ENCODE peak calls at places on chromosomes 6 and 20, in seven cellular contexts. C is epithelial cell of proximal tubule, Y is heart left ventricle, X is nephron progenitor cell, A is HL-60, Q is Caco-2, K is hepatocyte. L is an unnamed sample.

GRCh38 chr6:1552296-1552761 is 57.4 kb upstream of the FOXC1 start:
- DNase-seq in C (peak), Y (no peak), Q (no peak), X (no peak), K (no peak), A (no peak), L (peak)

GRCh38 chr6:84605308-84605707 is 159.1 kb downstream of the TBX18 start:
- DNase-seq in A (no peak), Y (no peak), Q (no peak), K (no peak), X (no peak), C (no peak), L (no peak)

GRCh38 chr6:28807682-28808280 is 116.0 kb downstream of the TRIM27 start:
- DNase-seq in Y (no peak), C (no peak), X (peak), A (peak), K (peak), Q (peak), L (no peak)

GRCh38 chr20:33675127-33675954 is 1.1 kb upstream of the NECAB3 start:
- DNase-seq in Y (no peak), C (no peak), X (no peak), A (no peak), K (no peak), Q (no peak), L (no peak)

GRCh38 chr6:45212976-45213375 is 115.2 kb upstream of the RUNX2 start:
- DNase-seq in A (no peak), X (no peak), Q (no peak), K (no peak), Y (no peak), C (no peak), L (no peak)

GRCh38 chr6:47809863-47810262 is 28.0 kb downstream of the OPN5 start:
- DNase-seq in K (no peak), Y (no peak), X (peak), Q (no peak), A (no peak), C (no peak), L (no peak)

GRCh38 chr6:46651766-46652165 is 852 bp downstream of the CYP39A1 start:
- DNase-seq in A (no peak), X (no peak), Y (no peak), C (no peak), K (no peak), Q (no peak), L (no peak)

GRCh38 chr6:84150680-84151079 is 76.8 kb downstream of the CEP162 start:
- DNase-seq in X (no peak), K (no peak), A (no peak), Q (no peak), Y (no peak), C (no peak), L (no peak)

GRCh38 chr20:19451591-19452295 is 239.3 kb downstream of the SLC24A3 start:
- DNase-seq in C (no peak), X (no peak), A (no peak), Y (no peak), K (peak), Q (no peak), L (no peak)

GRCh38 chr6:15754035-15754705 is 91.3 kb upstream of the DTNBP1 start:
- DNase-seq in A (no peak), K (no peak), Q (no peak), X (no peak), C (no peak), Y (no peak), L (no peak)

GRCh38 chr6:160952633-160953281 is 38.8 kb upstream of the MAP3K4 start:
- DNase-seq in K (no peak), C (no peak), Q (no peak), Y (no peak), X (no peak), A (no peak), L (no peak)

GRCh38 chr6:112920994-112921393 is 573.9 kb downstream of the RFPL4B start:
- DNase-seq in Q (no peak), X (no peak), A (no peak), K (peak), Y (no peak), C (no peak), L (no peak)

GRCh38 chr6:85594197-85594930 is 706 bp upstream of the SNX14 start:
- DNase-seq in K (no peak), X (no peak), C (no peak), Q (no peak), Y (peak), A (peak), L (no peak)

GRCh38 chr6:40038626-40039025 is 104.4 kb upstream of the MOCS1 start:
- DNase-seq in X (no peak), K (no peak), Y (no peak), A (no peak), Q (no peak), C (no peak), L (no peak)

GRCh38 chr6:43950731-43951062 is 176.6 kb downstream of the MRPL14 start:
- DNase-seq in C (no peak), K (no peak), Q (no peak), Y (no peak), A (no peak), X (no peak), L (no peak)

GRCh38 chr20:59726196-59726595 is 121.9 kb downstream of the PHACTR3 start:
- DNase-seq in Q (peak), Y (no peak), A (no peak), X (no peak), K (no peak), C (no peak), L (no peak)

DNA sequence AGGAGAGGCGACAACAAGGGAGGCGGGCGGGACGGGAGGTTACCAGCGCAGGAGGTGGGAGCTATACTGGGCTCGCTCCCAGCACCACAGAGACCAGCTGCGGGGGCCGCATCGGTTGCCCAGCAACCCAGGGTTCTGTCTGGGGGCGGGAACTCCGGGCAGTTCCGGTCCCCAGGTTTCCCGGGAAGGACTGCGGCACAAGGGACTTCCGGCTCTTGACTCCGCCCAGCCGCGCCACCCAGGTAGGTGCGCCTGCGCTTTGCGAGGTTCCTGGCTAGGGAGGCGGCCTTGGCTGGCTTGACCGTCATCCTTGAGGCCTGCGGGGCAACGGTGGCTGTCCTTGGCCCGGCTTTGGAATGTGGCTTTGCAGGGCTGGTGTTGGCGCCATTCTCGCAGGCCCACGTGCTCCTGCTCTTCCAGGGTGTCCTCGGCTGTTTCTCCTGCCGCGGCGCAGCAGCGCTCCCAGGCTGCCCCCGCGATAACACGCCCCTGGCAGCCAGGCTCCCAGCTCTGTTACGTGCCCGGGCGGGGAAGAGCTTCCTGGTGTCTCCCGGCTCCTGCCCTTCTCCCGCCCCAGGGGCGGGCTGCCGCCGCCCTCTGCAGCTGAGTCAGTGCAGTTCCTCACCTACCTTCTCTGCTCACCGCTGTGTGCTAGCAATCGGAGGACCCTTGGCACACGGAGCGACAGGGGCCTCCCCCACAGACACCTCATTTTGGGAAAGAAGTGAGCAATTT is at the start of gene RSPH3:
- DNase-seq in Q (peak), K (peak), A (peak), X (peak), C (peak), Y (peak), L (peak)
- TF ChIP-seq CTCF in Q (no peak), K (peak), A (no peak), X (no peak), C (peak), Y (no peak), L (peak)

GRCh38 chr6:13924949-13925881 is at the start of gene RNF182:
- DNase-seq in K (no peak), X (no peak), C (no peak), Q (peak), A (no peak), Y (no peak), L (no peak)

GRCh38 chr6:13929196-13929595 is 4.4 kb downstream of the RNF182 start:
- DNase-seq in C (no peak), Q (no peak), A (no peak), Y (no peak), X (no peak), K (no peak), L (no peak)

GRCh38 chr6:13924146-13924948 is 405 bp upstream of the RNF182 start:
- DNase-seq in Q (no peak), X (peak), A (peak), K (peak), Y (peak), C (no peak), L (no peak)

GRCh38 chr6:13926378-13926777 is 1.6 kb downstream of the RNF182 start:
- DNase-seq in K (no peak), C (no peak), X (no peak), A (no peak), Q (no peak), Y (no peak), L (no peak)

GRCh38 chr6:13927203-13927602 is 2.5 kb downstream of the RNF182 start:
- DNase-seq in Y (no peak), K (no peak), X (no peak), C (no peak), A (no peak), Q (no peak), L (no peak)
- TF ChIP-seq CTCF in Y (no peak), K (no peak), X (no peak), C (peak), A (no peak), Q (peak), L (peak)

GRCh38 chr6:159691963-159692287 is 1.1 kb downstream of the SOD2 start:
- DNase-seq in A (no peak), Y (no peak), X (no peak), Q (no peak), K (no peak), C (no peak), L (no peak)

GRCh38 chr6:159691133-159691962 is 1.7 kb downstream of the SOD2 start:
- DNase-seq in X (no peak), A (peak), K (peak), C (peak), Y (no peak), Q (no peak), L (no peak)

GRCh38 chr6:159692303-159693127 is 526 bp downstream of the SOD2 start:
- DNase-seq in K (peak), Q (peak), X (peak), C (no peak), A (peak), Y (peak), L (no peak)

GRCh38 chr6:159693894-159694545 is 979 bp upstream of the SOD2 start:
- DNase-seq in K (peak), X (no peak), Q (no peak), Y (no peak), C (peak), A (peak), L (no peak)

DNA sequence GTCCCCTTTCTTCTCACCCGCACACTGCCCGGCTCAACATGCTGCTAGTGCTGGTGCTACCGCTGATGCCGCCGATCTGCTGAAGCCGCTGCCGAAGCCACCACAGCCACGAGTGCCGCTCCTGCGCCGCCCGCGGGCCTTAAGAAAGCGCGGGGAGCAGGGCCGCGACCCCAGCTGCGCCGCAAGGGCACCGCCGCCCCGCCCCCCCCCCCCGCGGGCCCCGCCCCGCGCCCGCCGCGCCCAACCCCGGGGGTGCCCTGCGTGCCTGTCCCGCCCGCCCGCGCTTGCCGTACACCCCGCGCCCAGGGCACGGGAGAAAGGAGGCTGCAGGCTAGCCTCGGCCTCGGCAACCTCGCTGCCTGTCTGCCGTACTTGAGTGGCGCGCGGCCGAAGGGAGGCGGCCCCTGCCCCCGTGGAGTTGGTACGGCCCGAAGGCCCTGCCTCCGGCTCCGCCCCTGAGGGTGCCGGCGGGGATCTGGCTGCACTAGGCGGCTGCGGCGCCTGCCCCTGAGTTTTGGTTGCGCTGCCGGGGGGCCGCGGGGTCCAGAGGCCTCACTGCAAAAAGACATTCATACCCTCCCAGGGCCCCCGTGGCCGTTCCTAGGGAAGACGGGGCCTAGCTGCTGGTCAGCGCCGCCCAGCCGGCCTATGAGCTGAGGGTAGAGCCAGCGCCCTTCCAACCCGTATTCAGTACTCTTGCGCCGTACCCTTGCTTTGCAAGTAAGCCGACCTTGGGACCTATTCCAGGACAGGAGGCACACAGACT is at the start of gene SOD2:
- DNase-seq in Q (peak), X (peak), Y (peak), K (peak), A (peak), C (no peak), L (peak)
- TF ChIP-seq CTCF in Q (no peak), X (no peak), Y (no peak), K (no peak), A (no peak), C (no peak), L (no peak)

DNA sequence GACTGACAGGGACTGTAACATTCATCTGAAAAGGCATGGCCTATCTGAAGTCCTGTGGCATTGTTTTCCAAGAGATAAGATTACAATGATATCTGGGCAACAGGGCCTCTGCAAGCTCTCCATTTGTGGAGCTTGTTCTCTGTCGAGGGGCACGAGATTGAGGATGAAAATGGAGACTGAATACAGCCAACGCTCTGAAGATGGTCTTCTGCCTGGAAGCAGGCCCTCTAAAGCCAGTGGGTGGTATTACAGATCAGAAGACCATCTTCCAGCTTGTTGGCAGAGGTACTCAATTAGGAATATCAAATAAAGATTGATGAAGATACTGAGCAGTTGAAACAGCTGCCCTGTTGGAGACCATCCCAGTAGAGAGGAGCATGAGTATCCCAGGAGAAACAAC is 288.2 kb downstream of the CENPW start:
- DNase-seq in A (no peak), C (no peak), K (no peak), Y (no peak), Q (no peak), X (no peak), L (no peak)
- TF ChIP-seq CTCF in A (no peak), C (no peak), K (no peak), Y (no peak), Q (no peak), X (no peak), L (no peak)

GRCh38 chr6:21935561-21936028 is 342.0 kb downstream of the SOX4 start:
- DNase-seq in Q (no peak), Y (no peak), K (no peak), C (no peak), X (peak), A (peak), L (no peak)
- TF ChIP-seq CTCF in Q (peak), Y (peak), K (peak), C (peak), X (peak), A (peak), L (peak)

L was measured in LNCaP clone FGC.